ENCODE peak calls at places on chromosomes 12 and 14, in ten cellular contexts. P is prostate gland; I is endodermal cell; X is naive thymus-derived CD4-positive, alpha-beta T cell; W is astrocyte; Y is PC-9; F is heart left ventricle; K is upper lobe of right lung; T is endothelial cell of umbilical vein; D is lower lobe of right lung. N is an unnamed sample. For H3K36me3 and H3K4me1, the result is how much of the 10 kb centered on the place peaks cover.

GRCh38 chr12:1795785-1796514 is 24.4 kb upstream of the LRTM2 start:
- DNase-seq in P (peak), I (peak), X (peak), W (peak), Y (peak), F (peak), K (peak), T (peak), D (peak), N (peak)

GRCh38 chr14:102164241-102164641 is 24.5 kb downstream of the WDR20 start:
- DNase-seq in P (no peak), I (peak), X (no peak), W (no peak), Y (no peak), F (no peak), K (no peak), T (peak), D (no peak), N (no peak)

GRCh38 chr14:74605531-74606223 is 6.4 kb downstream of the LTBP2 start:
- DNase-seq in P (no peak), I (no peak), X (no peak), W (no peak), Y (no peak), F (no peak), K (no peak), T (no peak), D (no peak), N (no peak)

GRCh38 chr14:95303552-95303951 is 16.2 kb downstream of the CLMN start:
- DNase-seq in P (no peak), I (no peak), X (no peak), W (no peak), Y (no peak), F (no peak), K (no peak), T (no peak), D (no peak), N (no peak)

GRCh38 chr12:1217191-1217949 is 226.3 kb downstream of the ERC1 start:
- DNase-seq in P (peak), I (no peak), X (no peak), W (peak), Y (peak), F (no peak), K (no peak), T (peak), D (no peak), N (no peak)

GRCh38 chr12:96321941-96322340 is 78.3 kb downstream of the CDK17 start:
- DNase-seq in P (no peak), I (no peak), X (no peak), W (no peak), Y (no peak), F (no peak), K (no peak), T (no peak), D (no peak), N (no peak)

GRCh38 chr12:76152161-76152807 is 67.8 kb upstream of the NAP1L1 start:
- DNase-seq in P (no peak), I (no peak), X (no peak), W (no peak), Y (no peak), F (no peak), K (no peak), T (no peak), D (no peak), N (no peak)

GRCh38 chr12:103046154-103046553 is 88.7 kb downstream of the ASCL1 start:
- DNase-seq in P (no peak), I (no peak), X (no peak), W (no peak), Y (no peak), F (no peak), K (no peak), T (no peak), D (no peak), N (no peak)

GRCh38 chr12:130687190-130687589 is 28.9 kb downstream of the RIMBP2 start:
- DNase-seq in P (no peak), I (no peak), X (no peak), W (no peak), Y (no peak), F (no peak), K (no peak), T (no peak), D (no peak), N (no peak)

GRCh38 chr14:52338282-52338681 is 24.2 kb downstream of the PTGER2 start:
- DNase-seq in P (no peak), I (no peak), X (no peak), W (peak), Y (no peak), F (no peak), K (no peak), T (peak), D (no peak), N (no peak)

GRCh38 chr14:69719501-69719951 is 47.4 kb upstream of the SRSF5 start:
- DNase-seq in P (peak), I (peak), X (no peak), W (peak), Y (no peak), F (peak), K (peak), T (peak), D (peak), N (no peak)

GRCh38 chr12:44874981-44875416 is 1.1 kb downstream of the NELL2 start:
- DNase-seq in P (no peak), I (peak), X (peak), W (no peak), Y (no peak), F (no peak), K (no peak), T (peak), D (no peak), N (peak)

GRCh38 chr12:110737532-110737931 is 5.2 kb downstream of the PPP1CC start:
- DNase-seq in P (no peak), I (peak), X (no peak), W (no peak), Y (no peak), F (no peak), K (no peak), T (no peak), D (no peak), N (no peak)

GRCh38 chr12:89135976-89136634 is 216.2 kb downstream of the DUSP6 start:
- DNase-seq in P (no peak), I (no peak), X (no peak), W (peak), Y (peak), F (no peak), K (no peak), T (no peak), D (no peak), N (no peak)

GRCh38 chr14:75724414-75725204 is 63.6 kb downstream of the TTLL5 start:
- DNase-seq in P (no peak), I (no peak), X (no peak), W (no peak), Y (no peak), F (peak), K (no peak), T (no peak), D (no peak), N (no peak)

GRCh38 chr14:87149583-87150354 is 843.2 kb downstream of the GALC start:
- DNase-seq in P (no peak), I (peak), X (no peak), W (peak), Y (no peak), F (no peak), K (no peak), T (no peak), D (no peak), N (no peak)

GRCh38 chr12:107558816-107559382 is 126.7 kb upstream of the PWP1 start:
- DNase-seq in P (no peak), I (peak), X (no peak), W (no peak), Y (no peak), F (no peak), K (no peak), T (no peak), D (no peak), N (no peak)

GRCh38 chr14:91108941-91109611 is 4.8 kb upstream of the DGLUCY start:
- DNase-seq in P (peak), I (no peak), X (no peak), W (no peak), Y (no peak), F (no peak), K (peak), T (peak), D (peak), N (peak)

GRCh38 chr12:57092529-57092862 is 3.6 kb downstream of the NAB2 start:
- DNase-seq in P (no peak), I (no peak), X (no peak), W (no peak), Y (no peak), F (no peak), K (no peak), T (no peak), D (no peak), N (no peak)

GRCh38 chr14:62015945-62016344 is 253.7 kb downstream of the SNAPC1 start:
- DNase-seq in P (no peak), I (no peak), X (no peak), W (no peak), Y (no peak), F (no peak), K (no peak), T (no peak), D (no peak), N (no peak)

GRCh38 chr14:61153436-61153835 is 127.7 kb downstream of the TMEM30B start:
- DNase-seq in P (no peak), I (peak), X (no peak), W (peak), Y (no peak), F (no peak), K (no peak), T (no peak), D (no peak), N (no peak)

GRCh38 chr14:92880851-92881250 is 42.1 kb upstream of the CHGA start:
- DNase-seq in P (peak), I (peak), X (no peak), W (peak), Y (peak), F (no peak), K (no peak), T (peak), D (peak), N (no peak)

GRCh38 chr12:86264451-86265328 is 8.5 kb upstream of the MGAT4C start:
- DNase-seq in P (peak), I (peak), X (no peak), W (no peak), Y (peak), F (no peak), K (peak), T (no peak), D (peak), N (no peak)

GRCh38 chr12:17215754-17216153 is 609.8 kb upstream of the LMO3 start:
- DNase-seq in P (no peak), I (no peak), X (no peak), W (no peak), Y (no peak), F (no peak), K (no peak), T (no peak), D (no peak), N (no peak)

GRCh38 chr14:64823305-64823985 is 56.3 kb downstream of the SPTB start:
- DNase-seq in P (peak), I (peak), X (peak), W (peak), Y (peak), F (peak), K (peak), T (peak), D (peak), N (peak)

GRCh38 chr12:16610743-16611142 is 4.8 kb upstream of the LMO3 start:
- DNase-seq in P (no peak), I (no peak), X (no peak), W (no peak), Y (no peak), F (no peak), K (no peak), T (no peak), D (no peak), N (no peak)

GRCh38 chr14:69355955-69356321 is 42.2 kb downstream of the ERH start:
- DNase-seq in P (peak), I (no peak), X (no peak), W (peak), Y (no peak), F (no peak), K (no peak), T (no peak), D (no peak), N (no peak)

GRCh38 chr12:67909091-67909531 is 80.1 kb upstream of the IFNG-AS1 start:
- DNase-seq in P (no peak), I (no peak), X (no peak), W (peak), Y (peak), F (no peak), K (no peak), T (no peak), D (no peak), N (no peak)

GRCh38 chr12:51070004-51070403 is 13.4 kb downstream of the CSRNP2 start:
- DNase-seq in P (no peak), I (no peak), X (no peak), W (no peak), Y (peak), F (no peak), K (no peak), T (no peak), D (no peak), N (no peak)

GRCh38 chr14:32666310-32666709 is 272.4 kb upstream of the NPAS3 start:
- DNase-seq in P (no peak), I (no peak), X (no peak), W (no peak), Y (no peak), F (no peak), K (no peak), T (no peak), D (no peak), N (no peak)

GRCh38 chr12:113591480-113591971 is 119.9 kb upstream of the LHX5 start:
- DNase-seq in P (no peak), I (peak), X (no peak), W (no peak), Y (no peak), F (no peak), K (peak), T (no peak), D (peak), N (no peak)

GRCh38 chr12:30913323-30913722 is 13.2 kb upstream of the TSPAN11 start:
- DNase-seq in P (no peak), I (no peak), X (no peak), W (no peak), Y (no peak), F (no peak), K (no peak), T (no peak), D (no peak), N (no peak)

GRCh38 chr14:50023671-50024490 is 92.5 kb downstream of the VCPKMT start:
- DNase-seq in P (no peak), I (no peak), X (no peak), W (peak), Y (no peak), F (no peak), K (no peak), T (no peak), D (no peak), N (no peak)

GRCh38 chr14:20684662-20685456 is 499 bp downstream of the RNASE4 start:
- DNase-seq in P (peak), I (no peak), X (peak), W (peak), Y (no peak), F (peak), K (no peak), T (no peak), D (no peak), N (no peak)

GRCh38 chr12:104656383-104656782 is 199.6 kb downstream of the CHST11 start:
- DNase-seq in P (no peak), I (peak), X (no peak), W (no peak), Y (no peak), F (no peak), K (no peak), T (no peak), D (no peak), N (no peak)

GRCh38 chr12:19234171-19234704 is 104.7 kb downstream of the PLEKHA5 start:
- DNase-seq in P (no peak), I (peak), X (no peak), W (peak), Y (no peak), F (no peak), K (no peak), T (no peak), D (no peak), N (no peak)

GRCh38 chr14:61098711-61099110 is 117.7 kb downstream of the SLC38A6 start:
- DNase-seq in P (no peak), I (no peak), X (no peak), W (no peak), Y (no peak), F (no peak), K (no peak), T (peak), D (no peak), N (no peak)

GRCh38 chr12:124699878-124700277 is 132.5 kb upstream of the NCOR2 start:
- DNase-seq in P (no peak), I (peak), X (no peak), W (no peak), Y (no peak), F (no peak), K (peak), T (no peak), D (peak), N (no peak)

GRCh38 chr12:32743264-32743663 is 12.4 kb downstream of the YARS2 start:
- DNase-seq in P (no peak), I (no peak), X (no peak), W (no peak), Y (no peak), F (no peak), K (no peak), T (no peak), D (no peak), N (no peak)

GRCh38 chr12:118500302-118500701 is 123.9 kb downstream of the SUDS3 start:
- DNase-seq in P (no peak), I (no peak), X (no peak), W (no peak), Y (no peak), F (no peak), K (no peak), T (no peak), D (no peak), N (no peak)

GRCh38 chr12:118493962-118494361 is 117.6 kb downstream of the SUDS3 start:
- DNase-seq in P (no peak), I (no peak), X (no peak), W (no peak), Y (no peak), F (no peak), K (no peak), T (no peak), D (no peak), N (no peak)

GRCh38 chr12:118498171-118498570 is 121.8 kb downstream of the SUDS3 start:
- DNase-seq in P (no peak), I (no peak), X (no peak), W (no peak), Y (peak), F (peak), K (no peak), T (no peak), D (no peak), N (no peak)

GRCh38 chr12:118494776-118495175 is 118.4 kb downstream of the SUDS3 start:
- DNase-seq in P (no peak), I (no peak), X (no peak), W (no peak), Y (no peak), F (no peak), K (no peak), T (no peak), D (no peak), N (no peak)

DNA sequence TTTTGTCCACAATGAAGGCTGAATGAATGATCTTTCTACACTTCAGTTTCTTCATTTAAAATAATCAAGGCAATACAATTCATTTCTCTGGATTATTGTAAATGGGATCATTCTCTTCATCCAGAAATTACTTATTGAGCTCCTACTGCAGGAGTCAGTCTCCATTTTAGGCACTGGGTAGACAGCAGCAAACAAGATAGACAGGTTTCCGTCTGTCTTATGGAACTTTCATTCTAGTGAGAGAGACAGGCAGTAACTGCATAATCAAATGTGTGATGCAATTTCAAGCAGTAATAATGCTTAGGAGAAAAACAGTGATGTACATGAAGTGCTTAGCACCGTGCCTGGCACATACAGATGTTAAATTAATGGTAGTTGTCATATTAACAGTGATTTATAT is 118.9 kb downstream of the SUDS3 start:
- DNase-seq in P (no peak), I (no peak), X (no peak), W (no peak), Y (no peak), F (no peak), K (no peak), T (no peak), D (no peak), N (no peak)
- H3K4me3 ChIP-seq in P (no peak), I (no peak), X (no peak), W (no peak), Y (no peak), F (no peak), K (no peak), T (no peak), D (no peak), N (no peak)

GRCh38 chr14:31126680-31127079 is 80.9 kb downstream of the HECTD1 start:
- DNase-seq in P (no peak), I (no peak), X (no peak), W (no peak), Y (no peak), F (no peak), K (no peak), T (no peak), D (no peak), N (no peak)

GRCh38 chr14:31124197-31124596 is 83.4 kb downstream of the HECTD1 start:
- DNase-seq in P (no peak), I (no peak), X (peak), W (no peak), Y (no peak), F (no peak), K (no peak), T (no peak), D (no peak), N (peak)

GRCh38 chr14:31128601-31129526 is 78.7 kb downstream of the HECTD1 start:
- DNase-seq in P (no peak), I (no peak), X (no peak), W (no peak), Y (no peak), F (no peak), K (no peak), T (no peak), D (no peak), N (no peak)

GRCh38 chr14:31125231-31125630 is 82.4 kb downstream of the HECTD1 start:
- DNase-seq in P (no peak), I (no peak), X (no peak), W (no peak), Y (no peak), F (no peak), K (no peak), T (no peak), D (no peak), N (no peak)

GRCh38 chr14:31127690-31128089 is 79.9 kb downstream of the HECTD1 start:
- DNase-seq in P (no peak), I (no peak), X (peak), W (no peak), Y (no peak), F (no peak), K (no peak), T (no peak), D (no peak), N (peak)
- H3K36me3 ChIP-seq in P (under half), I (half or more), X (under half), W (under half), Y (under half), F (under half), K (half or more), T (under half), D (half or more), N (under half)

GRCh38 chr12:123529636-123530035 is 3.9 kb downstream of the RILPL1 start:
- DNase-seq in P (no peak), I (no peak), X (no peak), W (no peak), Y (no peak), F (no peak), K (no peak), T (no peak), D (no peak), N (no peak)

GRCh38 chr12:123530683-123531082 is 2.8 kb downstream of the RILPL1 start:
- DNase-seq in P (no peak), I (no peak), X (no peak), W (no peak), Y (no peak), F (no peak), K (no peak), T (no peak), D (no peak), N (no peak)

GRCh38 chr12:123526542-123527080 is 6.9 kb downstream of the RILPL1 start:
- DNase-seq in P (no peak), I (no peak), X (no peak), W (no peak), Y (no peak), F (no peak), K (no peak), T (no peak), D (no peak), N (no peak)

GRCh38 chr12:123531091-123531490 is 2.4 kb downstream of the RILPL1 start:
- DNase-seq in P (no peak), I (no peak), X (no peak), W (no peak), Y (no peak), F (peak), K (no peak), T (peak), D (no peak), N (no peak)

GRCh38 chr12:123528858-123529257 is 4.7 kb downstream of the RILPL1 start:
- DNase-seq in P (no peak), I (no peak), X (no peak), W (no peak), Y (no peak), F (no peak), K (no peak), T (no peak), D (no peak), N (no peak)
- H3K4me1 ChIP-seq in P (under half), I (under half), X (under half), W (under half), Y (under half), F (under half), K (under half), T (under half), D (under half), N (under half)

GRCh38 chr14:58560208-58560607 is 77.6 kb upstream of the DACT1 start:
- DNase-seq in P (no peak), I (no peak), X (no peak), W (peak), Y (no peak), F (no peak), K (no peak), T (peak), D (no peak), N (no peak)

GRCh38 chr14:58555647-58556046 is 82.1 kb upstream of the DACT1 start:
- DNase-seq in P (no peak), I (no peak), X (no peak), W (no peak), Y (no peak), F (no peak), K (no peak), T (no peak), D (no peak), N (no peak)

DNA sequence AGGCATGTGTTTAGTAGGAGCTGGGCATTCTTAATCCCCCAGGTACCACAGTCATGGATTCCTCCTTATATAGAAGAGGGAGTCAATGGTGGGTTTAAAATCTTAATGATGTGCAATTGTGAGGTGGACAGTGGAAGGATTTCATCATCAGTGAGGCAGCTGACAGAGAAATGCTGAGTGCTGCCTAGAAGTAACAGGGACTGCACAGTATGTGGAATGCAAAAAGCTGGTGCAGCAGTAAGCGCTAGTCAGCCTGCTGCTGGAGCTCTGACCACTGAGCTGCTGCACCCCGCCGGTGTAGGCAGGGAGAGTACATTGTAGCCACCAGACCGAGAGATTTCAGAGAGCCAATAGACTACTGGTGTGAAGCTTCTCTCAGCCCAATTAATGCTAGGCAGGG is 80.5 kb upstream of the DACT1 start:
- DNase-seq in P (no peak), I (no peak), X (no peak), W (no peak), Y (no peak), F (no peak), K (no peak), T (no peak), D (no peak), N (no peak)
- H3K4me3 ChIP-seq in P (no peak), I (no peak), X (no peak), W (no peak), Y (no peak), F (no peak), K (no peak), T (no peak), D (no peak), N (no peak)

N was measured in CD4-positive, alpha-beta memory T cell.